ENCODE peak calls at places on chromosomes 3 and 15, in nine cellular contexts. T, M, W, V, Y, C, B, F and P are unnamed samples.
A peak's percentile ranks its signal among the peaks of the same experiment; 100 is the strongest.

GRCh38 chr3:170317954-170318353 is 39.6 kb upstream of the SKIL start:
- DNase-seq in T (no peak), M (no peak), W (no peak), V (no peak), Y (no peak), C (no peak), B (no peak), F (no peak), P (no peak)

GRCh38 chr3:29337565-29337964 is 56.7 kb downstream of the RBMS3 start:
- DNase-seq in T (no peak), M (no peak), W (no peak), V (no peak), Y (no peak), C (no peak), B (no peak), F (no peak), P (no peak)

GRCh38 chr3:29696311-29696710 is 415.4 kb downstream of the RBMS3 start:
- DNase-seq in T (no peak), M (no peak), W (peak; percentile 31), V (no peak), Y (no peak), C (no peak), B (no peak), F (no peak), P (no peak)

GRCh38 chr15:90956551-90957104 is 1.9 kb downstream of the RCCD1 start:
- DNase-seq in T (peak; percentile 38), M (no peak), W (peak; percentile 59), V (peak; percentile 72), Y (no peak), C (peak; percentile 76), B (peak; percentile 92), F (peak; percentile 72), P (peak; percentile 46)

GRCh38 chr3:44981220-44981619 is 5.2 kb downstream of the EXOSC7 start:
- DNase-seq in T (no peak), M (no peak), W (peak; percentile 24), V (no peak), Y (no peak), C (no peak), B (no peak), F (no peak), P (no peak)

GRCh38 chr3:66527253-66527652 is 26.4 kb upstream of the LRIG1 start:
- DNase-seq in T (no peak), M (no peak), W (no peak), V (no peak), Y (no peak), C (no peak), B (no peak), F (no peak), P (no peak)

GRCh38 chr3:158086776-158087175 is 19.4 kb downstream of the SHOX2 start:
- DNase-seq in T (no peak), M (no peak), W (peak; percentile 20), V (no peak), Y (no peak), C (no peak), B (no peak), F (no peak), P (no peak)

GRCh38 chr15:52066842-52067544 is 45.6 kb downstream of the BCL2L10 start:
- DNase-seq in T (no peak), M (no peak), W (no peak), V (no peak), Y (no peak), C (no peak), B (no peak), F (no peak), P (no peak)

GRCh38 chr3:141243295-141243707 is 11.7 kb downstream of the PXYLP1 start:
- DNase-seq in T (peak; percentile 25), M (no peak), W (peak; percentile 45), V (peak; percentile 93), Y (no peak), C (peak; percentile 46), B (no peak), F (no peak), P (peak; percentile 34)

GRCh38 chr3:1007890-1008289 is 84.9 kb upstream of the CNTN6 start:
- DNase-seq in T (no peak), M (no peak), W (peak; percentile 41), V (no peak), Y (no peak), C (no peak), B (no peak), F (no peak), P (no peak)

GRCh38 chr15:59096429-59096828 is 8.5 kb upstream of the CCNB2 start:
- DNase-seq in T (no peak), M (no peak), W (no peak), V (no peak), Y (no peak), C (no peak), B (no peak), F (no peak), P (no peak)

GRCh38 chr15:35701402-35702046 is 155.6 kb upstream of the DPH6 start:
- DNase-seq in T (no peak), M (no peak), W (no peak), V (no peak), Y (no peak), C (no peak), B (no peak), F (no peak), P (no peak)

GRCh38 chr15:42213481-42213880 is 5.4 kb upstream of the VPS39 start:
- DNase-seq in T (no peak), M (no peak), W (no peak), V (no peak), Y (no peak), C (no peak), B (no peak), F (no peak), P (no peak)

GRCh38 chr3:184242297-184242685 is 6.5 kb downstream of the ALG3 start:
- DNase-seq in T (no peak), M (no peak), W (no peak), V (no peak), Y (no peak), C (no peak), B (no peak), F (no peak), P (no peak)

GRCh38 chr15:70559223-70559823 is 204.0 kb downstream of the UACA start:
- DNase-seq in T (peak; percentile 53), M (no peak), W (no peak), V (peak; percentile 82), Y (no peak), C (no peak), B (no peak), F (no peak), P (peak; percentile 54)

GRCh38 chr15:79170256-79170664 is 79.7 kb upstream of the RASGRF1 start:
- DNase-seq in T (no peak), M (no peak), W (no peak), V (no peak), Y (no peak), C (no peak), B (no peak), F (no peak), P (no peak)

GRCh38 chr3:162211470-162211869 is 714.9 kb downstream of the OTOL1 start:
- DNase-seq in T (no peak), M (no peak), W (no peak), V (no peak), Y (no peak), C (no peak), B (no peak), F (no peak), P (no peak)

GRCh38 chr15:82113116-82113715 is 67.4 kb upstream of the MEX3B start:
- DNase-seq in T (no peak), M (no peak), W (no peak), V (no peak), Y (no peak), C (no peak), B (no peak), F (no peak), P (no peak)

GRCh38 chr15:66628976-66629723 is 63.4 kb upstream of the LCTL start:
- DNase-seq in T (no peak), M (no peak), W (no peak), V (no peak), Y (no peak), C (no peak), B (peak; percentile 59), F (no peak), P (no peak)